ENCODE peak calls at places on chromosomes 4 and X, in nine cellular contexts. X is fibroblast of pulmonary artery; K is activated CD4-positive, alpha-beta T cell treated with anti-CD3 and anti-CD28 coated beads, Interleukin-2, amount 50 U/mL, for 48 hours; V is NCI-H146; P is C1 segment of cervical spinal cord; W is head of caudate nucleus; S is stomach; C is foreskin fibroblast; U is smooth muscle cell of the brain vasculature. F is an unnamed sample.

GRCh38 chr4:17587094-17587822 is 10.3 kb downstream of the LAP3 start:
- DNase-seq in X (no peak), K (no peak), V (no peak), P (no peak), W (peak; percentile 52), S (no peak), C (no peak), U (no peak), F (no peak)

GRCh38 chrX:47831788-47832187 is 4.9 kb upstream of the ZNF81 start:
- DNase-seq in X (peak; percentile 48), K (peak; percentile 42), V (peak; percentile 46), P (no peak), W (peak; percentile 63), S (peak; percentile 51), C (peak; percentile 58), U (no peak), F (no peak)

GRCh38 chr4:164779811-164780216 is 25.9 kb downstream of the SMIM31 start:
- DNase-seq in X (peak; percentile 64), K (peak; percentile 21), V (peak; percentile 15), P (peak; percentile 1), W (peak; percentile 64), S (peak; percentile 37), C (peak; percentile 41), U (peak; percentile 3), F (no peak)

GRCh38 chrX:72394518-72395163 is 88.9 kb upstream of the CITED1 start:
- DNase-seq in X (peak; percentile 56), K (no peak), V (no peak), P (no peak), W (peak; percentile 76), S (no peak), C (peak; percentile 55), U (no peak), F (no peak)

GRCh38 chr4:153260553-153261306 is 56.5 kb downstream of the TRIM2 start:
- DNase-seq in X (peak; percentile 53), K (no peak), V (no peak), P (no peak), W (peak; percentile 51), S (no peak), C (peak; percentile 75), U (no peak), F (no peak)

GRCh38 chr4:661231-661630 is 12.8 kb downstream of the ATP5ME start:
- DNase-seq in X (no peak), K (no peak), V (no peak), P (no peak), W (no peak), S (no peak), C (no peak), U (no peak), F (peak; percentile 73)

GRCh38 chrX:30627818-30628652 is 25.2 kb upstream of the GK start:
- DNase-seq in X (no peak), K (no peak), V (no peak), P (no peak), W (no peak), S (no peak), C (no peak), U (no peak), F (no peak)

GRCh38 chrX:113586281-113586898 is 745.8 kb upstream of the AMOT start:
- DNase-seq in X (no peak), K (no peak), V (no peak), P (no peak), W (no peak), S (no peak), C (no peak), U (no peak), F (no peak)

GRCh38 chr4:40564815-40565505 is 64.7 kb downstream of the RBM47 start:
- DNase-seq in X (no peak), K (no peak), V (no peak), P (no peak), W (no peak), S (no peak), C (no peak), U (no peak), F (no peak)

GRCh38 chrX:7159132-7159861 is 11.3 kb upstream of the PUDP start:
- DNase-seq in X (peak; percentile 2), K (no peak), V (peak; percentile 61), P (no peak), W (no peak), S (peak; percentile 40), C (peak; percentile 66), U (no peak), F (no peak)

GRCh38 chrX:41014776-41015175 is 70.5 kb upstream of the USP9X start:
- DNase-seq in X (peak; percentile 44), K (peak; percentile 6), V (no peak), P (no peak), W (no peak), S (no peak), C (peak; percentile 24), U (no peak), F (no peak)

GRCh38 chr4:123826896-123827295 is 430.3 kb downstream of the SPRY1 start:
- DNase-seq in X (peak; percentile 87), K (no peak), V (no peak), P (no peak), W (no peak), S (no peak), C (peak; percentile 84), U (no peak), F (no peak)

GRCh38 chrX:85111347-85111746 is 107.7 kb downstream of the APOOL start:
- DNase-seq in X (peak; percentile 30), K (no peak), V (no peak), P (no peak), W (no peak), S (no peak), C (peak; percentile 6), U (no peak), F (no peak)

GRCh38 chr4:108702960-108703359 is 52.6 kb downstream of the OSTC start:
- DNase-seq in X (peak; percentile 32), K (no peak), V (no peak), P (no peak), W (no peak), S (no peak), C (peak; percentile 23), U (no peak), F (no peak)

GRCh38 chr4:89379541-89380035 is 72.0 kb upstream of the GPRIN3 start:
- DNase-seq in X (peak; percentile 44), K (no peak), V (no peak), P (no peak), W (no peak), S (no peak), C (no peak), U (no peak), F (no peak)

GRCh38 chr4:67983333-67983732 is 20.0 kb upstream of the TMPRSS11A start:
- DNase-seq in X (no peak), K (no peak), V (no peak), P (no peak), W (no peak), S (no peak), C (no peak), U (no peak), F (no peak)

GRCh38 chr4:81839347-81840042 is 367.8 kb upstream of the RASGEF1B start:
- DNase-seq in X (no peak), K (no peak), V (peak; percentile 96), P (no peak), W (no peak), S (no peak), C (no peak), U (no peak), F (no peak)

GRCh38 chrX:50579955-50580354 is 109.3 kb upstream of the DGKK start:
- DNase-seq in X (peak; percentile 74), K (peak; percentile 14), V (peak; percentile 35), P (no peak), W (peak; percentile 51), S (peak; percentile 34), C (peak; percentile 30), U (peak; percentile 7), F (no peak)

GRCh38 chrX:24410514-24411189 is 50.2 kb downstream of the SUPT20HL1 start:
- DNase-seq in X (no peak), K (no peak), V (no peak), P (no peak), W (no peak), S (no peak), C (no peak), U (no peak), F (no peak)

GRCh38 chr4:156223985-156224384 is 270.3 kb upstream of the CTSO start:
- DNase-seq in X (no peak), K (no peak), V (no peak), P (no peak), W (no peak), S (no peak), C (no peak), U (no peak), F (no peak)

GRCh38 chr4:98564847-98565246 is 93.6 kb downstream of the TSPAN5 start:
- DNase-seq in X (no peak), K (no peak), V (no peak), P (no peak), W (no peak), S (no peak), C (no peak), U (no peak), F (no peak)

GRCh38 chr4:149584703-149585102 is 230.9 kb downstream of the IQCM start:
- DNase-seq in X (no peak), K (no peak), V (no peak), P (no peak), W (no peak), S (no peak), C (no peak), U (no peak), F (no peak)

GRCh38 chr4:85772470-85772869 is 297.5 kb downstream of the ARHGAP24 start:
- DNase-seq in X (no peak), K (no peak), V (no peak), P (no peak), W (no peak), S (no peak), C (no peak), U (no peak), F (no peak)

GRCh38 chrX:72620550-72621145 is 48.0 kb upstream of the HDAC8 start:
- DNase-seq in X (peak; percentile 89), K (peak; percentile 36), V (no peak), P (no peak), W (no peak), S (peak; percentile 81), C (peak; percentile 92), U (peak; percentile 76), F (no peak)

GRCh38 chr4:8739357-8739756 is 132.3 kb downstream of the HMX1 start:
- DNase-seq in X (no peak), K (no peak), V (no peak), P (no peak), W (peak; percentile 52), S (no peak), C (no peak), U (no peak), F (peak; percentile 53)

GRCh38 chr4:81457921-81458520 is 13.7 kb downstream of the RASGEF1B start:
- DNase-seq in X (no peak), K (no peak), V (no peak), P (no peak), W (no peak), S (no peak), C (no peak), U (no peak), F (no peak)

GRCh38 chr4:153788419-153789276 is at the start of gene SFRP2:
- DNase-seq in X (no peak), K (peak; percentile 14), V (no peak), P (no peak), W (no peak), S (no peak), C (peak; percentile 82), U (no peak), F (no peak)

GRCh38 chrX:15299945-15300851 is 15.2 kb downstream of the ASB11 start:
- DNase-seq in X (peak; percentile 52), K (no peak), V (peak; percentile 12), P (no peak), W (no peak), S (no peak), C (peak; percentile 38), U (no peak), F (no peak)

GRCh38 chr4:94369046-94369445 is 26.4 kb upstream of the HPGDS start:
- DNase-seq in X (no peak), K (no peak), V (no peak), P (no peak), W (no peak), S (no peak), C (no peak), U (no peak), F (no peak)

GRCh38 chr4:150001815-150002214 is 76.4 kb upstream of the DCLK2 start:
- DNase-seq in X (peak; percentile 21), K (no peak), V (no peak), P (no peak), W (no peak), S (no peak), C (no peak), U (no peak), F (no peak)